ENCODE peak calls at places on chromosome 15, in six cellular contexts. One of them, this sample, is unnamed.

GRCh38 chr15:94125131-94125530 is 106.2 kb upstream of the MCTP2 start:
- DNase-seq in AG09309: peak; percentile 38
- DNase-seq in MM.1S: no peak
- DNase-seq in trophoblast cell: no peak
- DNase-seq in CD4-positive, alpha-beta memory T cell: no peak
- DNase-seq in cardiac muscle cell: no peak
- DNase-seq in this sample: no peak

GRCh38 chr15:26126070-26126469 is 262.9 kb upstream of the ATP10A start:
- DNase-seq in AG09309: no peak
- DNase-seq in trophoblast cell: no peak
- DNase-seq in MM.1S: no peak
- DNase-seq in CD4-positive, alpha-beta memory T cell: no peak
- DNase-seq in cardiac muscle cell: no peak
- DNase-seq in this sample: no peak

GRCh38 chr15:72474912-72475601 is 927 bp downstream of the ARIH1 start:
- DNase-seq in CD4-positive, alpha-beta memory T cell: peak; percentile 88
- DNase-seq in MM.1S: peak; percentile 74
- DNase-seq in AG09309: no peak
- DNase-seq in trophoblast cell: peak; percentile 58
- DNase-seq in cardiac muscle cell: peak; percentile 83
- DNase-seq in this sample: peak; percentile 66

GRCh38 chr15:65292938-65293518 is 2.8 kb upstream of the RNU5A-1 start:
- DNase-seq in AG09309: no peak
- DNase-seq in trophoblast cell: no peak
- DNase-seq in CD4-positive, alpha-beta memory T cell: no peak
- DNase-seq in MM.1S: no peak
- DNase-seq in cardiac muscle cell: no peak
- DNase-seq in this sample: no peak

GRCh38 chr15:97077930-97078329 is 747.4 kb downstream of the NR2F2 start:
- DNase-seq in AG09309: no peak
- DNase-seq in CD4-positive, alpha-beta memory T cell: no peak
- DNase-seq in trophoblast cell: no peak
- DNase-seq in MM.1S: no peak
- DNase-seq in cardiac muscle cell: no peak
- DNase-seq in this sample: no peak

GRCh38 chr15:41486286-41486685 is 7.4 kb upstream of the ITPKA start:
- DNase-seq in MM.1S: no peak
- DNase-seq in CD4-positive, alpha-beta memory T cell: no peak
- DNase-seq in cardiac muscle cell: no peak
- DNase-seq in AG09309: no peak
- DNase-seq in trophoblast cell: no peak
- DNase-seq in this sample: no peak

GRCh38 chr15:98760112-98760826 is 111.9 kb downstream of the IGF1R start:
- DNase-seq in cardiac muscle cell: no peak
- DNase-seq in MM.1S: no peak
- DNase-seq in CD4-positive, alpha-beta memory T cell: no peak
- DNase-seq in AG09309: no peak
- DNase-seq in trophoblast cell: no peak
- DNase-seq in this sample: no peak

GRCh38 chr15:63050737-63051700 is 8.5 kb downstream of the TPM1 start:
- DNase-seq in trophoblast cell: no peak
- DNase-seq in CD4-positive, alpha-beta memory T cell: no peak
- DNase-seq in AG09309: no peak
- DNase-seq in cardiac muscle cell: no peak
- DNase-seq in MM.1S: no peak
- DNase-seq in this sample: no peak

GRCh38 chr15:57184502-57184901 is 191.8 kb upstream of the CGNL1 start:
- DNase-seq in cardiac muscle cell: no peak
- DNase-seq in MM.1S: no peak
- DNase-seq in CD4-positive, alpha-beta memory T cell: no peak
- DNase-seq in AG09309: no peak
- DNase-seq in trophoblast cell: no peak
- DNase-seq in this sample: no peak

GRCh38 chr15:69125236-69125635 is 35.2 kb upstream of the GLCE start:
- DNase-seq in trophoblast cell: peak; percentile 10
- DNase-seq in cardiac muscle cell: peak; percentile 70
- DNase-seq in MM.1S: no peak
- DNase-seq in AG09309: no peak
- DNase-seq in CD4-positive, alpha-beta memory T cell: no peak
- DNase-seq in this sample: no peak

GRCh38 chr15:22974745-22975144 is 5.4 kb downstream of the CYFIP1 start:
- DNase-seq in AG09309: no peak
- DNase-seq in trophoblast cell: peak; percentile 31
- DNase-seq in cardiac muscle cell: no peak
- DNase-seq in MM.1S: no peak
- DNase-seq in CD4-positive, alpha-beta memory T cell: no peak
- DNase-seq in this sample: no peak

GRCh38 chr15:88745075-88745474 is 58.2 kb upstream of the ACAN start:
- DNase-seq in CD4-positive, alpha-beta memory T cell: no peak
- DNase-seq in cardiac muscle cell: no peak
- DNase-seq in MM.1S: no peak
- DNase-seq in AG09309: peak; percentile 38
- DNase-seq in trophoblast cell: no peak
- DNase-seq in this sample: no peak

GRCh38 chr15:65994832-65995231 is 125.5 kb downstream of the RAB11A start:
- DNase-seq in MM.1S: no peak
- DNase-seq in trophoblast cell: no peak
- DNase-seq in cardiac muscle cell: no peak
- DNase-seq in AG09309: no peak
- DNase-seq in CD4-positive, alpha-beta memory T cell: no peak
- DNase-seq in this sample: no peak

GRCh38 chr15:55552926-55553325 is 35.2 kb downstream of the PYGO1 start:
- DNase-seq in AG09309: no peak
- DNase-seq in cardiac muscle cell: peak; percentile 5
- DNase-seq in CD4-positive, alpha-beta memory T cell: no peak
- DNase-seq in MM.1S: no peak
- DNase-seq in trophoblast cell: peak; percentile 27
- DNase-seq in this sample: no peak

GRCh38 chr15:72968531-72968922 is 83.7 kb upstream of the NEO1 start:
- DNase-seq in CD4-positive, alpha-beta memory T cell: no peak
- DNase-seq in trophoblast cell: no peak
- DNase-seq in AG09309: no peak
- DNase-seq in cardiac muscle cell: no peak
- DNase-seq in MM.1S: no peak
- DNase-seq in this sample: peak; percentile 6

GRCh38 chr15:52801748-52802085 is 11.6 kb upstream of the ONECUT1 start:
- DNase-seq in MM.1S: no peak
- DNase-seq in trophoblast cell: no peak
- DNase-seq in cardiac muscle cell: no peak
- DNase-seq in AG09309: no peak
- DNase-seq in CD4-positive, alpha-beta memory T cell: no peak
- DNase-seq in this sample: no peak

GRCh38 chr15:77841376-77841775 is 208.7 kb upstream of the LINGO1 start:
- DNase-seq in CD4-positive, alpha-beta memory T cell: no peak
- DNase-seq in MM.1S: no peak
- DNase-seq in trophoblast cell: no peak
- DNase-seq in cardiac muscle cell: no peak
- DNase-seq in AG09309: no peak
- DNase-seq in this sample: no peak

GRCh38 chr15:65323071-65323511 is 18.6 kb downstream of the RNU5B-1 start:
- DNase-seq in CD4-positive, alpha-beta memory T cell: no peak
- DNase-seq in cardiac muscle cell: peak; percentile 68
- DNase-seq in AG09309: no peak
- DNase-seq in MM.1S: no peak
- DNase-seq in trophoblast cell: no peak
- DNase-seq in this sample: no peak

GRCh38 chr15:57541805-57542504 is 49.7 kb upstream of the MYZAP start:
- DNase-seq in MM.1S: no peak
- DNase-seq in AG09309: no peak
- DNase-seq in cardiac muscle cell: peak; percentile 69
- DNase-seq in trophoblast cell: peak; percentile 84
- DNase-seq in CD4-positive, alpha-beta memory T cell: no peak
- DNase-seq in this sample: peak; percentile 26

GRCh38 chr15:32766101-32766500 is 48.3 kb downstream of the GREM1 start:
- DNase-seq in MM.1S: no peak
- DNase-seq in cardiac muscle cell: no peak
- DNase-seq in AG09309: no peak
- DNase-seq in CD4-positive, alpha-beta memory T cell: no peak
- DNase-seq in trophoblast cell: no peak
- DNase-seq in this sample: no peak

GRCh38 chr15:68817304-68818087 is 3.2 kb downstream of the ANP32A start:
- DNase-seq in AG09309: no peak
- DNase-seq in MM.1S: peak; percentile 84
- DNase-seq in CD4-positive, alpha-beta memory T cell: peak; percentile 78
- DNase-seq in trophoblast cell: peak; percentile 64
- DNase-seq in cardiac muscle cell: peak; percentile 81
- DNase-seq in this sample: peak; percentile 67

GRCh38 chr15:65906396-65906795 is 37.1 kb downstream of the RAB11A start:
- DNase-seq in MM.1S: no peak
- DNase-seq in cardiac muscle cell: no peak
- DNase-seq in CD4-positive, alpha-beta memory T cell: no peak
- DNase-seq in trophoblast cell: peak; percentile 92
- DNase-seq in AG09309: no peak
- DNase-seq in this sample: no peak

GRCh38 chr15:66167854-66168253 is 85.7 kb downstream of the MEGF11 start:
- DNase-seq in trophoblast cell: peak; percentile 90
- DNase-seq in cardiac muscle cell: no peak
- DNase-seq in CD4-positive, alpha-beta memory T cell: no peak
- DNase-seq in MM.1S: no peak
- DNase-seq in AG09309: no peak
- DNase-seq in this sample: peak; percentile 49

GRCh38 chr15:93020976-93021772 is 67.8 kb downstream of the RGMA start:
- DNase-seq in CD4-positive, alpha-beta memory T cell: no peak
- DNase-seq in trophoblast cell: no peak
- DNase-seq in cardiac muscle cell: no peak
- DNase-seq in AG09309: no peak
- DNase-seq in MM.1S: peak; percentile 64
- DNase-seq in this sample: no peak

GRCh38 chr15:93017521-93017920 is 71.5 kb downstream of the RGMA start:
- DNase-seq in AG09309: peak; percentile 29
- DNase-seq in trophoblast cell: peak; percentile 46
- DNase-seq in CD4-positive, alpha-beta memory T cell: no peak
- DNase-seq in MM.1S: no peak
- DNase-seq in cardiac muscle cell: no peak
- DNase-seq in this sample: no peak

GRCh38 chr15:93019091-93019490 is 69.9 kb downstream of the RGMA start:
- DNase-seq in MM.1S: no peak
- DNase-seq in cardiac muscle cell: no peak
- DNase-seq in CD4-positive, alpha-beta memory T cell: no peak
- DNase-seq in AG09309: no peak
- DNase-seq in trophoblast cell: no peak
- DNase-seq in this sample: no peak

GRCh38 chr15:93018574-93018973 is 70.4 kb downstream of the RGMA start:
- DNase-seq in AG09309: no peak
- DNase-seq in MM.1S: no peak
- DNase-seq in trophoblast cell: peak; percentile 37
- DNase-seq in CD4-positive, alpha-beta memory T cell: no peak
- DNase-seq in cardiac muscle cell: no peak
- DNase-seq in this sample: no peak

GRCh38 chr15:93019971-93020370 is 69.0 kb downstream of the RGMA start:
- DNase-seq in AG09309: no peak
- DNase-seq in trophoblast cell: no peak
- DNase-seq in MM.1S: no peak
- DNase-seq in cardiac muscle cell: no peak
- DNase-seq in CD4-positive, alpha-beta memory T cell: no peak
- DNase-seq in this sample: no peak
- H3K4me3 ChIP-seq in AG09309: no peak overlapping the region
- H3K4me3 ChIP-seq in trophoblast cell: no peak overlapping the region
- H3K4me3 ChIP-seq in MM.1S: no peak overlapping the region
- H3K4me3 ChIP-seq in cardiac muscle cell: no peak overlapping the region
- H3K4me3 ChIP-seq in CD4-positive, alpha-beta memory T cell: no peak overlapping the region
- H3K4me3 ChIP-seq in this sample: no peak overlapping the region

DNA sequence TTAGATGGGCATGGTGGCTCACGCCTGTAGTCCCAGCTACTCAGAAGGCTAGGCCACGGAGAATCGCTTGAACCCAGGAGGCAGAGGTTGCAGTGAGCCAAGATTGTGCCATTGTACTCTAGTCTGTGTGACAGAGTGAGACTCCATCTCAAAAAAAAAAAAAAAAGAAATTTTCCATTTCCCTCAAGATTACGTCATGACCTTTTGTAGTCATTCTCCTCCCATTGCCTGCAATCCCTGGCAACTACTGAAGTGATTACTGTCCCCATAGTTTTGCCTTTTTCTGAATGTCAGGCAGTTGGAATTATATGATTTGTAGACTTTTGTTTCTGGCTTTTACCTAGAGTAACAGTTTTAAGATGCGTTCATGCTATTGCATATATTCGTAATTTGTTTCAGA is 28.0 kb downstream of the WDR76 start:
- DNase-seq in MM.1S: no peak
- DNase-seq in AG09309: no peak
- DNase-seq in CD4-positive, alpha-beta memory T cell: no peak
- DNase-seq in cardiac muscle cell: no peak
- DNase-seq in trophoblast cell: no peak
- DNase-seq in this sample: no peak
- H3K4me3 ChIP-seq in MM.1S: no peak overlapping the region
- H3K4me3 ChIP-seq in AG09309: no peak overlapping the region
- H3K4me3 ChIP-seq in CD4-positive, alpha-beta memory T cell: no peak overlapping the region
- H3K4me3 ChIP-seq in cardiac muscle cell: no peak overlapping the region
- H3K4me3 ChIP-seq in trophoblast cell: no peak overlapping the region
- H3K4me3 ChIP-seq in this sample: no peak overlapping the region

GRCh38 chr15:34793901-34794300 is 1.4 kb downstream of the ACTC1 start:
- DNase-seq in MM.1S: no peak
- DNase-seq in AG09309: no peak
- DNase-seq in trophoblast cell: no peak
- DNase-seq in cardiac muscle cell: peak; percentile 30
- DNase-seq in CD4-positive, alpha-beta memory T cell: no peak
- DNase-seq in this sample: no peak
- H3K4me3 ChIP-seq in MM.1S: no peak overlapping the region
- H3K4me3 ChIP-seq in AG09309: no peak overlapping the region
- H3K4me3 ChIP-seq in trophoblast cell: peak overlapping the region; percentile 92
- H3K4me3 ChIP-seq in cardiac muscle cell: peak overlapping the region; percentile 82
- H3K4me3 ChIP-seq in CD4-positive, alpha-beta memory T cell: no peak overlapping the region
- H3K4me3 ChIP-seq in this sample: no peak overlapping the region

GRCh38 chr15:28888302-28888894 is 2.6 kb downstream of the APBA2 start:
- DNase-seq in CD4-positive, alpha-beta memory T cell: no peak
- DNase-seq in cardiac muscle cell: no peak
- DNase-seq in MM.1S: no peak
- DNase-seq in AG09309: no peak
- DNase-seq in trophoblast cell: no peak
- DNase-seq in this sample: no peak

GRCh38 chr15:28885630-28886430 is at the start of gene APBA2:
- DNase-seq in CD4-positive, alpha-beta memory T cell: peak; percentile 59
- DNase-seq in cardiac muscle cell: peak; percentile 66
- DNase-seq in trophoblast cell: peak; percentile 13
- DNase-seq in AG09309: no peak
- DNase-seq in MM.1S: peak; percentile 60
- DNase-seq in this sample: no peak

GRCh38 chr15:28888900-28889299 is 3.1 kb downstream of the APBA2 start:
- DNase-seq in MM.1S: no peak
- DNase-seq in cardiac muscle cell: no peak
- DNase-seq in trophoblast cell: no peak
- DNase-seq in AG09309: no peak
- DNase-seq in CD4-positive, alpha-beta memory T cell: no peak
- DNase-seq in this sample: no peak

GRCh38 chr15:28886431-28887343 is 913 bp downstream of the APBA2 start:
- DNase-seq in AG09309: no peak
- DNase-seq in MM.1S: no peak
- DNase-seq in trophoblast cell: no peak
- DNase-seq in CD4-positive, alpha-beta memory T cell: no peak
- DNase-seq in cardiac muscle cell: peak; percentile 27
- DNase-seq in this sample: no peak

GRCh38 chr15:28887344-28888174 is 1.8 kb downstream of the APBA2 start:
- DNase-seq in cardiac muscle cell: no peak
- DNase-seq in CD4-positive, alpha-beta memory T cell: no peak
- DNase-seq in MM.1S: no peak
- DNase-seq in AG09309: no peak
- DNase-seq in trophoblast cell: no peak
- DNase-seq in this sample: no peak
- H3K4me3 ChIP-seq in cardiac muscle cell: no peak overlapping the region
- H3K4me3 ChIP-seq in CD4-positive, alpha-beta memory T cell: no peak overlapping the region
- H3K4me3 ChIP-seq in MM.1S: peak overlapping the region; percentile 63
- H3K4me3 ChIP-seq in AG09309: no peak overlapping the region
- H3K4me3 ChIP-seq in trophoblast cell: no peak overlapping the region
- H3K4me3 ChIP-seq in this sample: no peak overlapping the region

This sample was measured in Jurkat, Clone E6-1.